ENCODE peak calls at places on chromosome 15, in six cellular contexts. O, W, Q, R, N and D are unnamed samples.

GRCh38 chr15:85592148-85592547 is 202.6 kb downstream of the KLHL25 start:
- DNase-seq in W (no peak), Q (peak), N (no peak), R (no peak), O (no peak), D (no peak)

GRCh38 chr15:43880406-43881184 is 53.8 kb downstream of the WDR76 start:
- DNase-seq in N (no peak), W (no peak), O (no peak), Q (no peak), R (no peak), D (no peak)

GRCh38 chr15:29470311-29470710 is 200.7 kb upstream of the NSMCE3 start:
- DNase-seq in Q (no peak), N (no peak), O (no peak), W (no peak), R (no peak), D (no peak)

GRCh38 chr15:42059661-42060476 is 34.5 kb downstream of the PLA2G4D start:
- DNase-seq in N (peak), O (peak), R (peak), Q (peak), W (peak), D (no peak)

GRCh38 chr15:73183071-73183470 is 130.8 kb downstream of the NEO1 start:
- DNase-seq in N (no peak), O (no peak), Q (no peak), W (no peak), R (no peak), D (no peak)

GRCh38 chr15:43749690-43750345 is 3.6 kb downstream of the PDIA3 start:
- DNase-seq in O (no peak), W (no peak), N (peak), R (no peak), Q (no peak), D (no peak)

GRCh38 chr15:25060472-25060803 is 105.7 kb downstream of the SNRPN start:
- DNase-seq in Q (no peak), O (no peak), N (no peak), R (no peak), W (no peak), D (no peak)

GRCh38 chr15:60933914-60934885 is 294.9 kb downstream of the RORA start:
- DNase-seq in O (no peak), Q (no peak), W (peak), R (no peak), N (no peak), D (no peak)

GRCh38 chr15:70770863-70771262 is 7.5 kb upstream of the UACA start:
- DNase-seq in Q (peak), O (no peak), W (no peak), R (no peak), N (no peak), D (no peak)

GRCh38 chr15:95922431-95922830 is 408.1 kb upstream of the NR2F2 start:
- DNase-seq in W (no peak), R (no peak), N (peak), O (no peak), Q (peak), D (no peak)

GRCh38 chr15:92949604-92950249 is 49.6 kb downstream of the CHD2 start:
- DNase-seq in W (no peak), Q (peak), N (no peak), R (no peak), O (no peak), D (no peak)

GRCh38 chr15:42037650-42038049 is 16.8 kb upstream of the PLA2G4E start:
- DNase-seq in N (no peak), W (peak), R (no peak), O (no peak), Q (no peak), D (no peak)

GRCh38 chr15:78075490-78076230 is 1.9 kb downstream of the TBC1D2B start:
- DNase-seq in W (no peak), N (no peak), R (no peak), O (no peak), Q (peak), D (no peak)

GRCh38 chr15:80455668-80456442 is 51.7 kb downstream of the ARNT2 start:
- DNase-seq in R (peak), W (peak), O (peak), Q (peak), N (peak), D (peak)

GRCh38 chr15:71780349-71780976 is 29.9 kb upstream of the NR2E3 start:
- DNase-seq in W (peak), R (peak), Q (peak), O (no peak), N (peak), D (peak)

GRCh38 chr15:72827216-72827615 is 43.7 kb upstream of the ADPGK start:
- DNase-seq in N (peak), O (no peak), W (no peak), Q (no peak), R (peak), D (no peak)

GRCh38 chr15:99981839-99982658 is 248.8 kb upstream of the LYSMD4 start:
- DNase-seq in W (no peak), R (no peak), O (no peak), Q (no peak), N (no peak), D (no peak)

GRCh38 chr15:42921049-42921731 is 612 bp upstream of the TTBK2 start:
- DNase-seq in O (peak), R (no peak), Q (peak), N (peak), W (no peak), D (no peak)

GRCh38 chr15:96160269-96160668 is 170.2 kb upstream of the NR2F2 start:
- DNase-seq in O (no peak), R (no peak), N (no peak), W (no peak), Q (no peak), D (no peak)

GRCh38 chr15:90266485-90266884 is 1.0 kb downstream of the NGRN start:
- DNase-seq in W (no peak), Q (peak), O (no peak), N (no peak), R (no peak), D (no peak)

GRCh38 chr15:81729340-81729739 is 316.5 kb downstream of the MEX3B start:
- DNase-seq in Q (no peak), W (no peak), N (no peak), O (no peak), R (no peak), D (no peak)

GRCh38 chr15:52183562-52184173 is 7.5 kb downstream of the GNB5 start:
- DNase-seq in O (no peak), Q (peak), R (no peak), W (no peak), N (peak), D (no peak)

GRCh38 chr15:81575436-81576123 is 201.6 kb upstream of the TMC3 start:
- DNase-seq in O (no peak), N (no peak), Q (no peak), W (peak), R (peak), D (no peak)

GRCh38 chr15:38117781-38118180 is 134.9 kb upstream of the SPRED1 start:
- DNase-seq in N (no peak), W (no peak), Q (no peak), O (no peak), R (no peak), D (no peak)

GRCh38 chr15:64111679-64112050 is 15.9 kb downstream of the SNX1 start:
- DNase-seq in Q (no peak), R (no peak), O (no peak), N (no peak), W (no peak), D (no peak)

GRCh38 chr15:100708916-100709315 is 106.5 kb downstream of the ASB7 start:
- DNase-seq in O (no peak), N (no peak), R (no peak), Q (no peak), W (no peak), D (no peak)

GRCh38 chr15:68341851-68342336 is 64.3 kb downstream of the FEM1B start:
- DNase-seq in W (no peak), N (no peak), Q (no peak), O (no peak), R (no peak), D (no peak)

GRCh38 chr15:89615135-89615534 is 39.9 kb downstream of the TICRR start:
- DNase-seq in Q (no peak), W (no peak), R (no peak), O (no peak), N (no peak), D (no peak)

GRCh38 chr15:91456251-91456718 is 356.2 kb downstream of the SV2B start:
- DNase-seq in W (no peak), N (no peak), Q (no peak), O (no peak), R (no peak), D (no peak)